ENCODE peak calls at places on chromosomes 16 and 17, in five cellular contexts. B is hepatic stellate cell, K is mesothelial cell of epicardium, N is adrenal gland, L is LHCN-M2. J is an unnamed sample.

GRCh38 chr17:75831032-75831567 is 13.1 kb downstream of the UNC13D start:
- DNase-seq in N (no peak), L (no peak), K (no peak), B (no peak), J (no peak)

GRCh38 chr17:17297217-17297616 is 6.0 kb upstream of the NT5M start:
- DNase-seq in L (no peak), K (no peak), N (no peak), B (no peak), J (no peak)

GRCh38 chr17:9116861-9117568 is 95.7 kb downstream of the NTN1 start:
- DNase-seq in N (no peak), L (no peak), K (no peak), B (no peak), J (no peak)

GRCh38 chr17:46053911-46054534 is 55.0 kb downstream of the STH start:
- DNase-seq in B (no peak), K (no peak), L (peak; percentile 49), N (no peak), J (no peak)

GRCh38 chr16:68365167-68365817 is 54.5 kb downstream of the PRMT7 start:
- DNase-seq in L (no peak), B (peak; percentile 34), K (no peak), N (no peak), J (no peak)

GRCh38 chr17:4858880-4859260 is 25.7 kb downstream of the MINK1 start:
- DNase-seq in L (no peak), B (peak; percentile 19), K (no peak), N (peak; percentile 58), J (no peak)

GRCh38 chr16:54282202-54282922 is 4.2 kb downstream of the IRX3 start:
- DNase-seq in K (no peak), N (peak; percentile 59), L (peak; percentile 57), B (no peak), J (no peak)

GRCh38 chr16:68479271-68479670 is 31.0 kb upstream of the SMPD3 start:
- DNase-seq in L (no peak), N (no peak), B (no peak), K (no peak), J (no peak)

GRCh38 chr17:50629902-50630301 is 4.8 kb upstream of the ABCC3 start:
- DNase-seq in B (no peak), K (no peak), L (no peak), N (no peak), J (no peak)

GRCh38 chr17:79650861-79651260 is 40.0 kb upstream of the RBFOX3 start:
- DNase-seq in K (no peak), N (no peak), L (no peak), B (no peak), J (no peak)

GRCh38 chr17:49089094-49089493 is 43.5 kb upstream of the B4GALNT2 start:
- DNase-seq in B (no peak), N (no peak), K (no peak), L (no peak), J (no peak)

GRCh38 chr17:4232168-4232813 is 31.5 kb downstream of the ANKFY1 start:
- DNase-seq in L (peak; percentile 58), N (no peak), K (no peak), B (no peak), J (no peak)

GRCh38 chr17:62615503-62615902 is 12.0 kb upstream of the MRC2 start:
- DNase-seq in B (no peak), N (no peak), K (no peak), L (no peak), J (no peak)

GRCh38 chr17:65191805-65192740 is 54.9 kb downstream of the RGS9 start:
- DNase-seq in K (no peak), B (peak; percentile 69), L (peak; percentile 57), N (peak; percentile 53), J (no peak)

GRCh38 chr16:85527767-85528297 is 85.3 kb upstream of the GSE1 start:
- DNase-seq in L (no peak), B (no peak), N (no peak), K (no peak), J (no peak)

GRCh38 chr16:81599034-81599744 is 154.6 kb downstream of the CMIP start:
- DNase-seq in L (no peak), K (no peak), B (no peak), N (no peak), J (no peak)

GRCh38 chr17:76250141-76250540 is 9.8 kb upstream of the RNF157 start:
- DNase-seq in L (no peak), N (no peak), K (no peak), B (no peak), J (no peak)

GRCh38 chr17:39573447-39574298 is 34.0 kb downstream of the NEUROD2 start:
- DNase-seq in N (peak; percentile 77), L (peak; percentile 50), B (peak; percentile 89), K (no peak), J (no peak)

GRCh38 chr17:15945493-15946209 is 721 bp downstream of the ADORA2B start:
- DNase-seq in N (no peak), L (no peak), K (no peak), B (no peak), J (no peak)

GRCh38 chr17:33725675-33726271 is 432.7 kb upstream of the ASIC2 start:
- DNase-seq in L (no peak), N (peak; percentile 25), K (no peak), B (peak; percentile 37), J (no peak)

GRCh38 chr17:74785096-74785980 is 9.2 kb upstream of the NAT9 start:
- DNase-seq in B (no peak), K (no peak), N (no peak), L (no peak), J (no peak)

GRCh38 chr16:67430504-67431076 is 331 bp upstream of the HSD11B2 start:
- DNase-seq in L (no peak), B (peak; percentile 39), K (no peak), N (peak; percentile 48), J (no peak)

GRCh38 chr17:64095144-64095882 is 34.6 kb downstream of the ERN1 start:
- DNase-seq in K (no peak), B (no peak), L (peak; percentile 62), N (no peak), J (no peak)

GRCh38 chr17:12815642-12816141 is 26.4 kb downstream of the ARHGAP44 start:
- DNase-seq in L (no peak), B (no peak), K (no peak), N (no peak), J (no peak)

GRCh38 chr16:52256310-52257078 is 290.4 kb downstream of the TOX3 start:
- DNase-seq in N (no peak), K (no peak), L (no peak), B (no peak), J (no peak)

GRCh38 chr16:54506691-54507090 is 220.1 kb upstream of the IRX3 start:
- DNase-seq in N (no peak), K (no peak), L (no peak), B (no peak), J (no peak)

GRCh38 chr17:81832608-81833159 is 407 bp downstream of the MCRIP1 start:
- DNase-seq in L (peak; percentile 21), K (no peak), B (peak; percentile 56), N (no peak), J (no peak)

GRCh38 chr17:77930780-77931768 is 27.4 kb upstream of the TNRC6C start:
- DNase-seq in K (no peak), N (no peak), L (no peak), B (no peak), J (no peak)

GRCh38 chr17:73901249-73901648 is 257.0 kb upstream of the SDK2 start:
- DNase-seq in L (no peak), B (no peak), K (no peak), N (no peak), J (no peak)

GRCh38 chr17:79645777-79646088 is 34.9 kb upstream of the RBFOX3 start:
- DNase-seq in N (no peak), B (no peak), K (no peak), L (no peak), J (no peak)

GRCh38 chr16:79873825-79874224 is 273.3 kb upstream of the MAF start:
- DNase-seq in N (no peak), K (no peak), B (no peak), L (no peak), J (no peak)

GRCh38 chr17:5419959-5420653 is at the start of gene RPAIN:
- DNase-seq in K (peak; percentile 69), B (peak; percentile 85), L (peak; percentile 86), N (peak; percentile 87), J (no peak)

GRCh38 chr16:80231118-80231515 is 309.7 kb upstream of the DYNLRB2 start:
- DNase-seq in N (no peak), L (peak; percentile 17), B (no peak), K (no peak), J (no peak)

GRCh38 chr16:50396770-50397525 is 28.2 kb upstream of the BRD7 start:
- DNase-seq in B (no peak), N (no peak), K (no peak), L (peak; percentile 14), J (no peak)

GRCh38 chr16:17386229-17386628 is 84.5 kb downstream of the XYLT1 start:
- DNase-seq in B (no peak), K (no peak), N (no peak), L (no peak), J (no peak)